ENCODE peak calls at places on chromosomes 13 and 19, in four cellular contexts. S is AG09319, B is RWPE1, O is Calu3. F is an unnamed sample.

GRCh38 chr19:28196961-28197360 is 1016.0 kb downstream of the UQCRFS1 start:
- DNase-seq in O (no peak), S (no peak), B (no peak), F (no peak)

GRCh38 chr13:33751151-33751550 is 66.8 kb upstream of the RFC3 start:
- DNase-seq in O (no peak), B (no peak), S (no peak), F (no peak)

GRCh38 chr13:102812616-102813287 is 13.8 kb downstream of the BIVM start:
- DNase-seq in B (no peak), S (no peak), O (no peak), F (no peak)

GRCh38 chr19:19820774-19821315 is 705 bp downstream of the ZNF506 start:
- DNase-seq in S (no peak), O (no peak), B (peak), F (no peak)

GRCh38 chr13:76043882-76044281 is 407.8 kb downstream of the LMO7 start:
- DNase-seq in S (no peak), O (no peak), B (no peak), F (no peak)

GRCh38 chr19:34232566-34233481 is 21.5 kb upstream of the GARRE1 start:
- DNase-seq in B (peak), O (peak), S (peak), F (peak)

GRCh38 chr13:30576528-30576927 is 41.2 kb upstream of the USPL1 start:
- DNase-seq in O (no peak), B (peak), S (no peak), F (peak)

GRCh38 chr19:9962623-9963290 is 26.4 kb upstream of the OLFM2 start:
- DNase-seq in B (no peak), O (no peak), S (no peak), F (no peak)

GRCh38 chr19:33388817-33389573 is 15.5 kb downstream of the CEBPG start:
- DNase-seq in B (no peak), S (no peak), O (no peak), F (no peak)

GRCh38 chr13:48066310-48066989 is 28.5 kb downstream of the MED4 start:
- DNase-seq in O (no peak), S (no peak), B (peak), F (no peak)

GRCh38 chr13:80630685-80631121 is 289.8 kb upstream of the SPRY2 start:
- DNase-seq in O (no peak), S (no peak), B (no peak), F (no peak)

GRCh38 chr19:17332677-17333581 is 1.7 kb downstream of the ANO8 start:
- DNase-seq in S (no peak), O (no peak), B (peak), F (peak)

GRCh38 chr19:34596115-34596514 is 80.8 kb downstream of the SCGB2B2 start:
- DNase-seq in S (no peak), O (no peak), B (no peak), F (no peak)

GRCh38 chr19:35231956-35232746 is 3.6 kb upstream of the FAM187B start:
- DNase-seq in S (no peak), B (no peak), O (no peak), F (no peak)

GRCh38 chr19:55113570-55114039 is 3.8 kb downstream of the PPP1R12C start:
- DNase-seq in S (peak), O (no peak), B (peak), F (peak)

GRCh38 chr13:44229371-44230030 is 144.1 kb upstream of the SERP2 start:
- DNase-seq in O (no peak), S (no peak), B (no peak), F (no peak)

GRCh38 chr19:41245779-41246297 is 18.3 kb upstream of the HNRNPUL1 start:
- DNase-seq in O (no peak), B (no peak), S (no peak), F (no peak)

GRCh38 chr19:30883071-30883470 is 466.2 kb downstream of the TSHZ3 start:
- DNase-seq in O (no peak), S (no peak), B (no peak), F (no peak)

GRCh38 chr13:90416519-90416918 is 931.0 kb upstream of the MIR17HG start:
- DNase-seq in B (no peak), S (no peak), O (no peak), F (no peak)

GRCh38 chr13:53301449-53301848 is 272.8 kb downstream of the OLFM4 start:
- DNase-seq in B (no peak), O (no peak), S (no peak), F (no peak)

GRCh38 chr13:85223883-85224656 is 575.1 kb downstream of the SLITRK6 start:
- DNase-seq in B (peak), S (no peak), O (no peak), F (peak)

GRCh38 chr19:42115705-42116104 is 16.5 kb downstream of the POU2F2 start:
- DNase-seq in S (no peak), B (no peak), O (no peak), F (no peak)

GRCh38 chr13:40388617-40389016 is 277.8 kb downstream of the FOXO1 start:
- DNase-seq in S (no peak), B (no peak), O (no peak), F (no peak)

GRCh38 chr19:12596927-12597548 is 13.6 kb downstream of the ZNF490 start:
- DNase-seq in S (no peak), B (no peak), O (no peak), F (no peak)

GRCh38 chr19:2702170-2703076 is at the start of gene GNG7:
- DNase-seq in S (peak), B (peak), O (peak), F (peak)

GRCh38 chr13:61029064-61029463 is 386.6 kb downstream of the PCDH20 start:
- DNase-seq in B (no peak), O (no peak), S (no peak), F (no peak)

GRCh38 chr13:20221772-20222171 is 10.3 kb downstream of the GJB6 start:
- DNase-seq in S (no peak), O (no peak), B (no peak), F (no peak)

GRCh38 chr19:21321996-21322395 is 7.2 kb downstream of the ZNF708 start:
- DNase-seq in S (no peak), O (no peak), B (no peak), F (no peak)

GRCh38 chr19:48770734-48771472 is 15.6 kb downstream of the FGF21 start:
- DNase-seq in S (no peak), B (no peak), O (no peak), F (no peak)

GRCh38 chr19:3320354-3320670 is 46.1 kb upstream of the NFIC start:
- DNase-seq in S (no peak), B (no peak), O (no peak), F (no peak)

GRCh38 chr19:17170538-17171297 is 44.4 kb upstream of the USE1 start:
- DNase-seq in O (no peak), S (no peak), B (no peak), F (no peak)

GRCh38 chr19:19747357-19748220 is 14.7 kb upstream of the ZNF14 start:
- DNase-seq in S (no peak), B (no peak), O (no peak), F (no peak)

GRCh38 chr19:30219682-30220081 is 152.5 kb upstream of the ZNF536 start:
- DNase-seq in B (no peak), O (no peak), S (no peak), F (no peak)

GRCh38 chr19:5805465-5806132 is 732 bp downstream of the NRTN start:
- DNase-seq in O (peak), S (no peak), B (peak), F (peak)

F was measured in hepatocyte.